ENCODE peak calls at places on chromosomes 6 and 20, in four cellular contexts. F, C, A and H are unnamed samples.

GRCh38 chr20:19099586-19100555 is 112.6 kb upstream of the SLC24A3 start:
- DNase-seq in F (peak; percentile 89), C (no peak), A (no peak), H (no peak)

GRCh38 chr6:118249680-118250079 is 298.4 kb upstream of the PLN start:
- DNase-seq in F (no peak), C (peak; percentile 46), A (no peak), H (no peak)

GRCh38 chr6:11535801-11536230 is 1.7 kb upstream of the TMEM170B start:
- DNase-seq in F (peak; percentile 86), C (no peak), A (no peak), H (no peak)

GRCh38 chr6:42021847-42022754 is 28.2 kb upstream of the TAF8 start:
- DNase-seq in F (no peak), C (peak; percentile 98), A (no peak), H (no peak)

GRCh38 chr6:139608872-139609271 is 234.4 kb upstream of the CITED2 start:
- DNase-seq in F (no peak), C (no peak), A (no peak), H (no peak)

GRCh38 chr6:146472918-146473317 is 70.7 kb upstream of the RAB32 start:
- DNase-seq in F (no peak), C (no peak), A (no peak), H (no peak)

GRCh38 chr6:146339716-146340115 is 203.9 kb upstream of the RAB32 start:
- DNase-seq in F (peak; percentile 51), C (no peak), A (no peak), H (no peak)

GRCh38 chr6:33427585-33428218 is 7.8 kb downstream of the SYNGAP1 start:
- DNase-seq in F (peak; percentile 18), C (peak; percentile 31), A (peak; percentile 80), H (no peak)

GRCh38 chr6:36099872-36100483 is 30.3 kb upstream of the MAPK13 start:
- DNase-seq in F (no peak), C (no peak), A (no peak), H (no peak)

GRCh38 chr6:83592770-83593394 is 80.5 kb downstream of the PRSS35 start:
- DNase-seq in F (peak; percentile 38), C (peak; percentile 19), A (peak; percentile 22), H (peak; percentile 26)

GRCh38 chr6:72466971-72467566 is 154.8 kb upstream of the KCNQ5 start:
- DNase-seq in F (no peak), C (no peak), A (no peak), H (no peak)

GRCh38 chr6:137680678-137681346 is 186.2 kb upstream of the TNFAIP3 start:
- DNase-seq in F (peak; percentile 4), C (no peak), A (no peak), H (no peak)

GRCh38 chr6:77173472-77174074 is 289.7 kb downstream of the HTR1B start:
- DNase-seq in F (no peak), C (no peak), A (peak; percentile 1), H (no peak)

GRCh38 chr6:144413418-144413817 is 128.3 kb downstream of the UTRN start:
- DNase-seq in F (peak; percentile 59), C (no peak), A (no peak), H (no peak)

GRCh38 chr6:28489366-28490190 is 26.0 kb downstream of the GPX6 start:
- DNase-seq in F (no peak), C (no peak), A (peak; percentile 64), H (peak; percentile 62)

GRCh38 chr6:168035661-168036616 is 38.5 kb downstream of the KIF25 start:
- DNase-seq in F (peak; percentile 30), C (no peak), A (peak; percentile 59), H (no peak)

GRCh38 chr6:21808045-21808470 is 214.5 kb downstream of the SOX4 start:
- DNase-seq in F (peak; percentile 65), C (no peak), A (no peak), H (no peak)
- TF ChIP-seq EZH2phosphoT487 in F (no peak), C (no peak), A (no peak), H (no peak)

GRCh38 chr6:16839780-16840179 is 78.5 kb upstream of the ATXN1 start:
- DNase-seq in F (no peak), C (no peak), A (no peak), H (no peak)

GRCh38 chr6:16841241-16841640 is 80.0 kb upstream of the ATXN1 start:
- DNase-seq in F (peak; percentile 31), C (no peak), A (no peak), H (no peak)

GRCh38 chr6:16837217-16837972 is 76.1 kb upstream of the ATXN1 start:
- DNase-seq in F (no peak), C (no peak), A (no peak), H (no peak)

GRCh38 chr6:16840725-16841124 is 79.5 kb upstream of the ATXN1 start:
- DNase-seq in F (no peak), C (no peak), A (no peak), H (no peak)

GRCh38 chr6:16840291-16840690 is 79.0 kb upstream of the ATXN1 start:
- DNase-seq in F (no peak), C (no peak), A (no peak), H (no peak)
- TF ChIP-seq EZH2phosphoT487 in F (no peak), C (no peak), A (no peak), H (no peak)

DNA sequence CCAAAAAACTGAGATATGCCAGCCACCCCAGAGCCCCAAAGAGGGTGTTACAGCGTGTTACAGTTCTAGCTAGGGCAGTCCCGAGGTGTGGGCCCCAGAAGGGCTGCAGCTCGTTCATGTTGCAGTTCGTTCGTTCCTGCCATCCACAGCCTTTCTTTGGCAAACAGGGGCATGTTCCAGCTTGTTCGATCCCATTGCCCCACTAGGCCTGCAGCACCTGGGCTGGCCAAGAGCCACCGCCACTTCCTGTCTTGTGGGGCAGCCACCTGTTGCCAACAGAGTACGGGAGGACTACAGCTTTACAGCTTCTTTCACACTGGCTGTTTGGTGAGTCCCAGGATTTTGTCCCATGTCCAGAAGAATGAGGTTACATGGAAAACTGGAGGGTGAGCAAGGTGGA is 198.1 kb downstream of the MMUT start:
- DNase-seq in F (no peak), C (no peak), A (no peak), H (no peak)
- TF ChIP-seq EZH2phosphoT487 in F (no peak), C (no peak), A (no peak), H (no peak)

GRCh38 chr6:14543971-14544620 is 426.5 kb downstream of the CD83 start:
- DNase-seq in F (no peak), C (no peak), A (no peak), H (no peak)

GRCh38 chr6:14545496-14545895 is 427.9 kb downstream of the CD83 start:
- DNase-seq in F (no peak), C (no peak), A (no peak), H (no peak)

GRCh38 chr6:14542670-14543366 is 425.2 kb downstream of the CD83 start:
- DNase-seq in F (peak; percentile 64), C (peak; percentile 24), A (no peak), H (peak; percentile 29)

GRCh38 chr6:14546036-14546435 is 428.5 kb downstream of the CD83 start:
- DNase-seq in F (no peak), C (no peak), A (no peak), H (no peak)

DNA sequence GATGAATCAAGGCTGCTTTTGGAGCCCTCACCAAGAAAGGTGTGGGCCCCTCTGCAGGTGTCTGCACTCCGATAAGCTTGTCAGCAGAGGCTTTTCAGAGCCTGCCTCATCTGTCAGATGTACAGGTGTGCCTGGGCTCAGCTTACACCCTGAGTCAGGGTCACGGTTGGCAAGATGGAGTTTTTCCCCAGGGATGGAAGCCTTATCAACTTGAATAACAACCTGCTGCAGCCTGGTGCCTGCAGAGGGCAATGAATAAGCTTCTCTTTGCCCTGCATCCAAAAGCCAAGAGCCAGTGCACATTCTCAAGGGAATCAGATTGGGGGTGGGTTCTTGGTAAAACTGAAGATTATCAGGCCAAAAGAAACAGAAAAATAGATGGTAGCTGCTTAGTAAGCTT is 427.1 kb downstream of the CD83 start:
- DNase-seq in F (no peak), C (peak; percentile 82), A (no peak), H (no peak)
- TF ChIP-seq EZH2phosphoT487 in F (no peak), C (no peak), A (no peak), H (no peak)

GRCh38 chr6:15957655-15958169 is 171.2 kb upstream of the MYLIP start:
- DNase-seq in F (no peak), C (no peak), A (no peak), H (no peak)
- TF ChIP-seq EZH2phosphoT487 in F (no peak), C (no peak), A (no peak), H (no peak)

DNA sequence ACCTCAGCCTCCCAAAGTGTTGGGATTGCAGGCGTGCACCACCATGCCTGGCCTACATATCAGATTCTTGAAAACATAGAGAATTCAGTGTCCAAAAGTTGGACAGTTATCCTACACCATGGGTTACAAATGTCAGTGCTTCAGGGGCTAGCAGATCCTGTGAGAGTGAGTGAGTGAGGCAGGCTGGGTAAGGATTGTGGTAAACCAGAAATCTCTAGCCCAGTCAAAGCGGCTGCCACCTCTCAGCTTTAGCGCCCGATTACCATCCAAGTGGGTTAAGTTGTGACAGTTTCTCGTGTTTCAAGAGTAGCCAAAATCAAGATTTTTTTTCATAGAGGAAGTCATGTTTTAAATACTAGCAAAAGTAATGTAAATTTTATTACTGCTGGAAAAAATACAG is 21.9 kb upstream of the CSE1L start:
- DNase-seq in F (no peak), C (no peak), A (no peak), H (no peak)
- TF ChIP-seq EZH2phosphoT487 in F (no peak), C (no peak), A (no peak), H (no peak)